ENCODE peak calls at places on chromosome 10, in seven cellular contexts. T, J, C, A, L, V and Z are unnamed samples. For H3K36me3, the result is how much of the 10 kb centered on the place peaks cover.

GRCh38 chr10:69828115-69828870 is 26.6 kb downstream of the COL13A1 start:
- DNase-seq in V (no peak), C (no peak), J (no peak), L (no peak), A (no peak), T (no peak), Z (no peak)

GRCh38 chr10:91690412-91690811 is 57.5 kb upstream of the PPP1R3C start:
- DNase-seq in L (no peak), A (no peak), V (no peak), J (no peak), T (no peak), C (no peak), Z (no peak)

GRCh38 chr10:61417661-61418060 is 35.5 kb downstream of the TMEM26 start:
- DNase-seq in A (no peak), V (no peak), C (no peak), L (no peak), J (no peak), T (no peak), Z (no peak)

GRCh38 chr10:98917828-98918227 is 317.8 kb downstream of the HPSE2 start:
- DNase-seq in V (no peak), T (no peak), C (no peak), A (no peak), J (no peak), L (no peak), Z (no peak)

GRCh38 chr10:71575446-71575845 is 144.1 kb downstream of the C10orf105 start:
- DNase-seq in C (no peak), J (no peak), L (no peak), A (no peak), V (no peak), T (peak), Z (no peak)

GRCh38 chr10:14325325-14325955 is 5.3 kb downstream of the FRMD4A start:
- DNase-seq in L (no peak), C (no peak), A (no peak), T (peak), V (peak), J (no peak), Z (peak)

GRCh38 chr10:78319841-78320240 is 286.2 kb downstream of the RPS24 start:
- DNase-seq in C (no peak), V (no peak), L (peak), J (no peak), T (no peak), A (no peak), Z (no peak)

GRCh38 chr10:103816431-103816830 is 38.9 kb downstream of the SH3PXD2A start:
- DNase-seq in A (peak), V (peak), T (no peak), C (no peak), L (no peak), J (peak), Z (peak)

GRCh38 chr10:120891367-120891766 is 40.2 kb downstream of the WDR11 start:
- DNase-seq in V (no peak), C (no peak), A (no peak), T (no peak), J (no peak), L (no peak), Z (no peak)

GRCh38 chr10:118522791-118523498 is 72.5 kb downstream of the PRLHR start:
- DNase-seq in V (peak), T (no peak), C (no peak), A (peak), J (no peak), L (no peak), Z (peak)

GRCh38 chr10:50554995-50555568 is 68.7 kb downstream of the SGMS1 start:
- DNase-seq in T (no peak), J (no peak), V (peak), L (no peak), A (peak), C (no peak), Z (no peak)

GRCh38 chr10:121598261-121599249 is at the start of gene FGFR2:
- DNase-seq in A (peak), L (peak), T (peak), C (peak), V (peak), J (peak), Z (no peak)

GRCh38 chr10:65827344-65827743 is 1098.5 kb upstream of the LRRTM3 start:
- DNase-seq in J (no peak), T (no peak), L (no peak), C (no peak), V (no peak), A (no peak), Z (no peak)

GRCh38 chr10:48572414-48572813 is 32.5 kb downstream of the ARHGAP22 start:
- DNase-seq in C (no peak), T (no peak), J (no peak), A (peak), V (no peak), L (no peak), Z (peak)

GRCh38 chr10:111410740-111411139 is 333.9 kb downstream of the ADRA2A start:
- DNase-seq in V (no peak), J (no peak), C (no peak), A (no peak), L (no peak), T (no peak), Z (peak)

GRCh38 chr10:5644930-5645329 is 21.5 kb downstream of the ASB13 start:
- DNase-seq in C (no peak), T (no peak), L (no peak), A (no peak), V (no peak), J (no peak), Z (no peak)

GRCh38 chr10:124017729-124018128 is 75.7 kb downstream of the CHST15 start:
- DNase-seq in C (no peak), T (no peak), A (no peak), V (no peak), L (no peak), J (no peak), Z (no peak)

GRCh38 chr10:72273410-72274212 is at the start of gene DDIT4:
- DNase-seq in V (peak), J (peak), A (peak), L (peak), C (peak), T (peak), Z (peak)

GRCh38 chr10:72068901-72069446 is 19.4 kb downstream of the SPOCK2 start:
- DNase-seq in V (no peak), T (no peak), A (no peak), C (peak), L (no peak), J (no peak), Z (no peak)

GRCh38 chr10:87524296-87524695 is 19.6 kb downstream of the MINPP1 start:
- DNase-seq in T (no peak), C (no peak), V (no peak), A (no peak), L (no peak), J (no peak), Z (no peak)

GRCh38 chr10:105855791-105856190 is 1214.7 kb downstream of the SORCS3 start:
- DNase-seq in C (no peak), A (no peak), T (no peak), L (no peak), V (no peak), J (no peak), Z (no peak)

GRCh38 chr10:22620140-22620857 is 94.1 kb downstream of the PIP4K2A start:
- DNase-seq in A (peak), J (peak), L (peak), T (peak), C (peak), V (peak), Z (peak)

GRCh38 chr10:129093641-129094040 is 373.4 kb upstream of the MGMT start:
- DNase-seq in L (no peak), J (no peak), A (no peak), C (no peak), V (no peak), T (no peak), Z (no peak)

GRCh38 chr10:68560201-68560915 is at the start of gene TET1:
- DNase-seq in V (peak), J (peak), C (peak), T (peak), L (peak), A (peak), Z (no peak)

GRCh38 chr10:62017141-62017870 is 115.8 kb downstream of the ARID5B start:
- DNase-seq in C (no peak), J (no peak), A (no peak), V (no peak), L (no peak), T (no peak), Z (no peak)

GRCh38 chr10:68230268-68230667 is 1.6 kb downstream of the ATOH7 start:
- DNase-seq in A (no peak), J (no peak), C (no peak), V (no peak), T (no peak), L (no peak), Z (no peak)

GRCh38 chr10:58615237-58615935 is 102.7 kb downstream of the BICC1 start:
- DNase-seq in V (no peak), A (no peak), J (no peak), T (no peak), L (no peak), C (no peak), Z (no peak)

GRCh38 chr10:24722676-24723385 is 856 bp downstream of the ARHGAP21 start:
- DNase-seq in A (peak), J (peak), L (peak), C (peak), T (peak), V (peak), Z (no peak)

DNA sequence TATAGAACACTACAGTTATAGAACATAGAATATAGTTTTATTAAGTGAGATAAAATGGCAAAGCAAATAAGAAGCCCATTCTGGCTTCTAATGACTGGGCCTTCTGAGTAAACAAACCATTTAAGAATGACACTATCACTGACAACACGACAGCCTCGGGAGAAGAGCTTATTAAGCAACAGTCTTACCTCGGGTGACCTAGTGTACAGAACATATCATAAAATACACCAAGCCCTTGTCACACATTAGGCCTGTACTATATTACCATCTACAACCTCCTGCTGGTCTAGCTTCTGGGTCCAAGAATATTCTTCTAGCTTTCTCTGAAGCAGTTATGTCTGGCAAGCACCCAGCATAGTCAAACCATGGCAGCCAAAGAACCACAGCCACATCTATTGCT is 32.0 kb downstream of the CCDC186 start:
- DNase-seq in C (no peak), V (no peak), L (no peak), A (no peak), T (no peak), J (no peak), Z (no peak)
- H3K36me3 ChIP-seq in C (under half), V (under half), L (under half), A (under half), T (half or more), J (half or more), Z (under half)

GRCh38 chr10:95500649-95501048 is 60.5 kb downstream of the SORBS1 start:
- DNase-seq in J (no peak), A (no peak), T (no peak), V (no peak), L (peak), C (no peak), Z (no peak)
- H3K4me3 ChIP-seq in J (no peak), A (no peak), T (no peak), V (no peak), L (peak), C (no peak), Z (no peak)

DNA sequence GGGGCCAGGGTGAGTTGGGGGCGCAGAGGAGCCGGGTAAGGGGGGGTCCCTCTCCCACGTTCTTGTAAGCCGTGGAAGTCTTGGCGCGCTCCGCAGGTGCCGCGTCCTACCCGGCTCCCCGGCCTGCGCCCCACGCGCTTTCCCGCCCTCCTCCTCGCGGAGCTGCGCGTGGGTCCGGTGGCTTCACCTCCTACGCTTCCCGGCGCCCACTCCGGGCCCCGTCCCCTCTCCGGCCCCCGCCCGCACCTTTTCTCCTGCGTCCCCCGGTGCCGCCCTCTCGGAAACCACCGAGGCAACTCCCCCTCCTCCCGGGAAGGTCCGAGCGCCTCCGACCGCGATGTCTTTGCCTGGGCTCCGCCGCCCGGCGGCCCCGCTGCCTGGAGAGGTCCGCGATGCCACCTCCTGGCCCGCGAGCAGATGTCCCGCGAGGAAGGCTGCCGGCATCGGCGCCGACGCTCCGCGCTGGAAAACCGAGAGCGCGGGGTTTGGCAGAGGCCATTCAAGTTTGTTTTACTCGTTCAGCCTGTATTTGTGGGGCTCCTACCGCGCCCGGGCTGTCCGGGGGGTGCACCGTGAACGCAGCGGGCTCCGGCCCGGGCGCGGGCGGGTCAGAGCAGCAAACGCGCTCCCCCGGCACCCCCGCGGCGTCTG is 2.4 kb upstream of the NKX6-2 start:
- DNase-seq in C (peak), A (peak), L (no peak), J (no peak), T (no peak), V (no peak), Z (no peak)
- TF ChIP-seq CTCF in C (peak), A (peak), L (no peak), J (no peak), T (peak), V (peak), Z (peak)

DNA sequence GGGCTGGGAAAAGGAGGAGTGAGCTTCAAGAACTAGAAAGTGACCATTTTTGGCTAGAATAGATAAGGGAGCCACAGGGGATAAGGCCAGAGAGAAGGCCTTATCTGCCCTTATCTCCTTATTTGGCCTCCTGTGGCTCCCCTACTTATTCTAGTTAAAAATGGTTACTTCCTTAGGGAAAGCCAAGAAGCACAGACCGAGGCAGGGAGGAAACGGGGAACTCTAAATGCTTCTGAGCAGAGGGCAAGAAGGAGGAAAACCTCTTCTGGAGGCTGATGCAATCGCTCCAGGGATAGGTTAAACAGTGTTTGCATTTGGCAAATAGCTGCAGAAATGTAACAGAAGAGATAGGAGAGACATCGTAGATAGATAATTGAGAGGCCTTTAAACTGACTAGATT is 18.6 kb downstream of the NRP1 start:
- DNase-seq in V (no peak), T (no peak), A (no peak), L (no peak), J (no peak), C (no peak), Z (no peak)
- H3K36me3 ChIP-seq in V (under half), T (half or more), A (under half), L (under half), J (under half), C (half or more), Z (under half)

DNA sequence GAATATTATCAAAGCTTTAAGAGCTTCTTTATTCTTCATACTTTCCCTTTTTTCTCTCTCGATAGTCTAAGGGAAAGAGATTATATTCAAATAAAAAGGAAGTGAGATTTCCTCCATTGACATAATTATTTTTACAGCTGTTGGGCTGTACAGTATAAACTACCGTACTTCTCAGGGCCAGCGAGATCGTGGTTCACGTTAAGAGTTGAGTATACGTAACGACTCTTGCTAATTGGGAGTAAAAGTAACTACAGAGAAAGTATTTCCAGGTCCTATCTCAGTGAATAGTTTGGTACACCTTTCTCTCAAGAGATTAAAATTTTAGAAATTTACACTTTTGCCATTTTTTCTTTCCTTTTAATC is 57.8 kb downstream of the INPP5F start:
- DNase-seq in C (no peak), J (no peak), T (no peak), A (no peak), V (no peak), L (no peak), Z (no peak)
- H3K4me3 ChIP-seq in C (no peak), J (no peak), T (no peak), A (no peak), V (no peak), L (no peak), Z (no peak)